ENCODE peak calls at places on chromosomes 11 and 22, in ten cellular contexts. E, Z, F, H, K, P, I, W, N and D are unnamed samples.

GRCh38 chr11:119839504-119840133 is 110.6 kb upstream of the NECTIN1 start:
- DNase-seq in E (no peak), Z (no peak), F (no peak), H (no peak), K (no peak), P (no peak), I (no peak), W (no peak), N (no peak), D (no peak)

GRCh38 chr11:72758690-72759389 is 6.6 kb upstream of the ARAP1 start:
- DNase-seq in E (no peak), Z (no peak), F (no peak), H (no peak), K (no peak), P (peak), I (peak), W (no peak), N (peak), D (peak)

GRCh38 chr11:38824573-38824972 is 2226.5 kb upstream of the RAG2 start:
- DNase-seq in E (peak), Z (no peak), F (no peak), H (peak), K (no peak), P (peak), I (no peak), W (no peak), N (no peak), D (no peak)

GRCh38 chr11:86473991-86474833 is 99.5 kb downstream of the CCDC81 start:
- DNase-seq in E (peak), Z (peak), F (no peak), H (no peak), K (no peak), P (peak), I (no peak), W (no peak), N (no peak), D (no peak)

GRCh38 chr22:37232140-37232998 is 11.7 kb downstream of the RAC2 start:
- DNase-seq in E (no peak), Z (no peak), F (no peak), H (no peak), K (no peak), P (no peak), I (no peak), W (no peak), N (no peak), D (no peak)

GRCh38 chr11:58524232-58525036 is 16.5 kb upstream of the OR5B21 start:
- DNase-seq in E (peak), Z (peak), F (peak), H (peak), K (peak), P (peak), I (peak), W (peak), N (peak), D (peak)

GRCh38 chr11:44760477-44760872 is 33.7 kb downstream of the TSPAN18 start:
- DNase-seq in E (no peak), Z (no peak), F (no peak), H (no peak), K (no peak), P (no peak), I (no peak), W (no peak), N (no peak), D (no peak)

GRCh38 chr11:82682003-82682751 is 51.5 kb downstream of the FAM181B start:
- DNase-seq in E (peak), Z (no peak), F (no peak), H (peak), K (no peak), P (peak), I (no peak), W (peak), N (peak), D (peak)

GRCh38 chr11:11461473-11461872 is 108.4 kb upstream of the CSNK2A3 start:
- DNase-seq in E (no peak), Z (no peak), F (no peak), H (no peak), K (no peak), P (no peak), I (no peak), W (no peak), N (no peak), D (peak)

GRCh38 chr11:28401446-28401845 is 293.3 kb downstream of the METTL15 start:
- DNase-seq in E (no peak), Z (no peak), F (no peak), H (no peak), K (no peak), P (no peak), I (no peak), W (no peak), N (no peak), D (no peak)

GRCh38 chr22:33658775-33659174 is 261.5 kb downstream of the LARGE1 start:
- DNase-seq in E (no peak), Z (peak), F (no peak), H (no peak), K (no peak), P (peak), I (peak), W (peak), N (no peak), D (peak)

GRCh38 chr22:44539467-44540063 is 41.5 kb upstream of the RTL6 start:
- DNase-seq in E (no peak), Z (no peak), F (no peak), H (no peak), K (no peak), P (no peak), I (no peak), W (no peak), N (no peak), D (no peak)

GRCh38 chr11:95490625-95491024 is 259.6 kb upstream of the SESN3 start:
- DNase-seq in E (no peak), Z (no peak), F (no peak), H (no peak), K (no peak), P (no peak), I (no peak), W (no peak), N (no peak), D (no peak)

GRCh38 chr11:30012346-30012745 is 4.5 kb downstream of the KCNA4 start:
- DNase-seq in E (no peak), Z (no peak), F (no peak), H (no peak), K (no peak), P (no peak), I (no peak), W (no peak), N (no peak), D (no peak)

GRCh38 chr11:106464728-106465127 is 387.3 kb downstream of the AASDHPPT start:
- DNase-seq in E (peak), Z (no peak), F (no peak), H (no peak), K (no peak), P (no peak), I (no peak), W (no peak), N (no peak), D (no peak)

GRCh38 chr11:134560066-134560465 is 148.0 kb upstream of the B3GAT1 start:
- DNase-seq in E (no peak), Z (no peak), F (no peak), H (no peak), K (no peak), P (no peak), I (no peak), W (no peak), N (no peak), D (no peak)

GRCh38 chr11:65378208-65378927 is 4.1 kb downstream of the SLC25A45 start:
- DNase-seq in E (no peak), Z (no peak), F (no peak), H (no peak), K (no peak), P (no peak), I (no peak), W (no peak), N (no peak), D (no peak)

GRCh38 chr11:93655047-93655446 is 6.4 kb upstream of the CEP295 start:
- DNase-seq in E (no peak), Z (no peak), F (no peak), H (no peak), K (no peak), P (no peak), I (no peak), W (no peak), N (no peak), D (no peak)

GRCh38 chr11:125945797-125946520 is at the start of gene VSIG10L2:
- DNase-seq in E (no peak), Z (no peak), F (no peak), H (no peak), K (no peak), P (no peak), I (no peak), W (no peak), N (no peak), D (no peak)

GRCh38 chr22:44758354-44758969 is 6.1 kb downstream of the ARHGAP8 start:
- DNase-seq in E (peak), Z (no peak), F (no peak), H (no peak), K (no peak), P (peak), I (no peak), W (no peak), N (peak), D (no peak)

GRCh38 chr22:25508161-25508560 is 56.3 kb upstream of the GRK3 start:
- DNase-seq in E (no peak), Z (no peak), F (no peak), H (no peak), K (no peak), P (no peak), I (no peak), W (no peak), N (no peak), D (no peak)

GRCh38 chr11:118623291-118623655 is 15.9 kb downstream of the PHLDB1 start:
- DNase-seq in E (peak), Z (no peak), F (no peak), H (no peak), K (no peak), P (peak), I (no peak), W (no peak), N (no peak), D (no peak)

GRCh38 chr11:113193077-113193476 is 121.3 kb upstream of the TTC12 start:
- DNase-seq in E (no peak), Z (no peak), F (no peak), H (no peak), K (no peak), P (no peak), I (peak), W (no peak), N (no peak), D (no peak)

GRCh38 chr11:122120096-122120495 is 4.1 kb upstream of the BLID start:
- DNase-seq in E (no peak), Z (no peak), F (no peak), H (no peak), K (no peak), P (no peak), I (no peak), W (no peak), N (no peak), D (no peak)

GRCh38 chr11:94786264-94787126 is 18.3 kb downstream of the AMOTL1 start:
- DNase-seq in E (no peak), Z (no peak), F (no peak), H (peak), K (no peak), P (peak), I (no peak), W (no peak), N (no peak), D (no peak)

GRCh38 chr22:26648011-26648497 is 9.3 kb upstream of the MIAT start:
- DNase-seq in E (no peak), Z (no peak), F (peak), H (peak), K (no peak), P (no peak), I (no peak), W (no peak), N (no peak), D (no peak)

GRCh38 chr11:8566613-8567210 is 27.3 kb downstream of the STK33 start:
- DNase-seq in E (peak), Z (no peak), F (no peak), H (peak), K (no peak), P (peak), I (no peak), W (peak), N (peak), D (no peak)

GRCh38 chr22:47161631-47162030 is 399.2 kb downstream of the TBC1D22A start:
- DNase-seq in E (no peak), Z (no peak), F (no peak), H (no peak), K (no peak), P (no peak), I (no peak), W (no peak), N (no peak), D (no peak)

GRCh38 chr11:102467853-102468580 is 15.5 kb upstream of the TMEM123 start:
- DNase-seq in E (no peak), Z (no peak), F (no peak), H (no peak), K (no peak), P (no peak), I (no peak), W (no peak), N (no peak), D (no peak)

GRCh38 chr11:61775606-61776554 is 16.5 kb downstream of the TMEM258 start:
- DNase-seq in E (no peak), Z (no peak), F (no peak), H (no peak), K (no peak), P (no peak), I (no peak), W (no peak), N (no peak), D (no peak)

GRCh38 chr11:61778920-61779650 is 13.3 kb downstream of the TMEM258 start:
- DNase-seq in E (no peak), Z (no peak), F (no peak), H (no peak), K (no peak), P (no peak), I (no peak), W (no peak), N (no peak), D (no peak)

GRCh38 chr11:61778357-61778886 is 14.0 kb downstream of the TMEM258 start:
- DNase-seq in E (no peak), Z (no peak), F (no peak), H (no peak), K (no peak), P (no peak), I (no peak), W (no peak), N (no peak), D (no peak)

GRCh38 chr11:61776561-61777075 is 15.8 kb downstream of the TMEM258 start:
- DNase-seq in E (peak), Z (peak), F (peak), H (peak), K (no peak), P (peak), I (no peak), W (no peak), N (no peak), D (peak)

DNA sequence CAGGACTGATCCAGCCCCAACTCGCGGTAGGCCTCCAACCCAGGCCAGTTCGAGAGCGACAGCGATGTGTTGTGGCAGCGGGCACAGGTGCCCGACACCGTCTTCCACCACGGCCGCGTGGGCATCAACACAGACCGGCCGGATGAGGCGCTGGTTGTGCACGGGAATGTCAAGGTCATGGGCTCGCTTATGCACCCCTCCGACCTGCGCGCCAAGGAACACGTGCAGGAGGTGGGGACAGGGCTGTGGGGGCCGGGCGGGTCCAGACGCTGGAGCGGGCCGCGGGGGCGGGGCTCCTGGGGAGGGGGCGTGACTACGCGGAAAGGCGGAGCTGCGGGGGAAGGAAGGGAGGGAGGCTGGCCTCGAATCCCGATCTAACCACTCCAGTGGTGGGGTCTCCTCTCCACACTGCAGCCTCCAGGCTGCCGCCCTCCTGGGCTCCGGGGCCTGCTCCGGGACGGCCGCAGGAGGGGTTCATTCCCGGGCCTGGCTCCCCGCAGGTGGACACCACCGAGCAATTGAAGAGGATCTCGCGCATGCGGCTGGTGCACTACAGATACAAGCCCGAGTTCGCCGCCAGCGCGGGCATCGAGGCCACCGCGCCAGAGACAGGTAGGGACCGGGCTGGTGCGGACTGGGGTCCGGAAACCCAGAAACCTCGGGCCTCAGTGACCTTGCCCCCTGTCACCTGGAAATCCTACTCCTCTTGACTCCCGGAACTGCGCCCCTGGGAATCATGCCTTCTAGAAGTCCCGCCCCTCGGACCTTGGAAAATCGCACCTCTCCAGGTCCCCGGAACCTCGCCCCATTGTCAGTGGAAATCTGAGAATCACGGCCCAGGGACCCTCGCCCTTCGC is 14.9 kb downstream of the TMEM258 start:
- DNase-seq in E (no peak), Z (peak), F (peak), H (no peak), K (no peak), P (no peak), I (peak), W (no peak), N (no peak), D (no peak)
- H3K4me3 ChIP-seq in E (no peak), Z (peak), F (peak), H (no peak), K (peak), P (no peak), I (no peak), W (no peak), N (peak), D (no peak)

GRCh38 chr11:107565219-107565937 is at the start of gene ALKBH8:
- DNase-seq in E (peak), Z (peak), F (peak), H (peak), K (peak), P (peak), I (peak), W (no peak), N (peak), D (no peak)

GRCh38 chr11:107563702-107564101 is 1.8 kb downstream of the ALKBH8 start:
- DNase-seq in E (peak), Z (peak), F (peak), H (peak), K (no peak), P (peak), I (peak), W (no peak), N (peak), D (no peak)

GRCh38 chr11:107564877-107565218 is 687 bp downstream of the ALKBH8 start:
- DNase-seq in E (no peak), Z (no peak), F (no peak), H (no peak), K (no peak), P (no peak), I (no peak), W (no peak), N (no peak), D (no peak)

GRCh38 chr11:107561688-107562087 is 3.8 kb downstream of the ALKBH8 start:
- DNase-seq in E (peak), Z (no peak), F (no peak), H (no peak), K (no peak), P (peak), I (no peak), W (peak), N (no peak), D (peak)

DNA sequence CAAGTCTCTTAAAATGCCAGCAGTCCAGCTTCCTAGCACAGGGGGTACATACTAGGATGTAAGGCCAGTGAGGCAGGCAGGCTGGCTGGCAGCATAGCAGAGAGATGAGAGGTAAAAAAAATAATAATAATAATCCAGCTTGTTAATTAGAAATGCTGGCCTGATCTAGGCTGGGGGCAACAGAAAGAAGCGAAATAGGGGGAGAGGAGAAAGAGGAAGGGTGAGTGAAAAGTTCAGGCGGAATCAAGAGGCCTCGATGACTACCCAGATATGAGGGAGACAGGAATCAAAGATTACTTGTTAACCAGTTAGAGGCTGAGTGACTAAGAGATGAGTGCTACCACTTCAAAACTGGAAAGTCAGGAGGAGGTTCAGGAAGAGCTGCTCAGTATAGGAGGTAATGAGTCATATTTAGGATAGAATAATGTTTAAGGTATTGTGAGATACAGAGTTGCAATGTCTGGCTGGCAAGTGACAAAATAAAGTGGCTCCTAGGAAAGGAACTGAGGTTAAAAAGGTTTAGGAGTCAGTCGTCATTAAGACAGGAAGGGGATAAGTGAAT is 2.8 kb downstream of the ALKBH8 start:
- DNase-seq in E (peak), Z (no peak), F (no peak), H (no peak), K (no peak), P (peak), I (no peak), W (no peak), N (peak), D (no peak)
- H3K4me3 ChIP-seq in E (no peak), Z (no peak), F (no peak), H (no peak), K (no peak), P (no peak), I (no peak), W (no peak), N (no peak), D (no peak)

GRCh38 chr22:20456064-20456721 is 18.6 kb upstream of the SCARF2 start:
- DNase-seq in E (peak), Z (peak), F (peak), H (peak), K (no peak), P (peak), I (peak), W (peak), N (peak), D (peak)
- H3K4me3 ChIP-seq in E (no peak), Z (no peak), F (no peak), H (no peak), K (no peak), P (no peak), I (no peak), W (no peak), N (no peak), D (no peak)

GRCh38 chr11:46362146-46363030 is 15.1 kb downstream of the DGKZ start:
- DNase-seq in E (no peak), Z (no peak), F (no peak), H (no peak), K (no peak), P (no peak), I (no peak), W (no peak), N (no peak), D (no peak)

GRCh38 chr11:46359936-46360335 is 12.7 kb downstream of the DGKZ start:
- DNase-seq in E (no peak), Z (no peak), F (no peak), H (no peak), K (no peak), P (peak), I (no peak), W (no peak), N (no peak), D (no peak)

GRCh38 chr11:46363031-46363407 is 15.8 kb downstream of the DGKZ start:
- DNase-seq in E (peak), Z (peak), F (no peak), H (no peak), K (no peak), P (peak), I (no peak), W (no peak), N (no peak), D (no peak)

GRCh38 chr11:46360878-46361277 is 13.6 kb downstream of the DGKZ start:
- DNase-seq in E (no peak), Z (no peak), F (no peak), H (no peak), K (no peak), P (no peak), I (no peak), W (no peak), N (no peak), D (no peak)

DNA sequence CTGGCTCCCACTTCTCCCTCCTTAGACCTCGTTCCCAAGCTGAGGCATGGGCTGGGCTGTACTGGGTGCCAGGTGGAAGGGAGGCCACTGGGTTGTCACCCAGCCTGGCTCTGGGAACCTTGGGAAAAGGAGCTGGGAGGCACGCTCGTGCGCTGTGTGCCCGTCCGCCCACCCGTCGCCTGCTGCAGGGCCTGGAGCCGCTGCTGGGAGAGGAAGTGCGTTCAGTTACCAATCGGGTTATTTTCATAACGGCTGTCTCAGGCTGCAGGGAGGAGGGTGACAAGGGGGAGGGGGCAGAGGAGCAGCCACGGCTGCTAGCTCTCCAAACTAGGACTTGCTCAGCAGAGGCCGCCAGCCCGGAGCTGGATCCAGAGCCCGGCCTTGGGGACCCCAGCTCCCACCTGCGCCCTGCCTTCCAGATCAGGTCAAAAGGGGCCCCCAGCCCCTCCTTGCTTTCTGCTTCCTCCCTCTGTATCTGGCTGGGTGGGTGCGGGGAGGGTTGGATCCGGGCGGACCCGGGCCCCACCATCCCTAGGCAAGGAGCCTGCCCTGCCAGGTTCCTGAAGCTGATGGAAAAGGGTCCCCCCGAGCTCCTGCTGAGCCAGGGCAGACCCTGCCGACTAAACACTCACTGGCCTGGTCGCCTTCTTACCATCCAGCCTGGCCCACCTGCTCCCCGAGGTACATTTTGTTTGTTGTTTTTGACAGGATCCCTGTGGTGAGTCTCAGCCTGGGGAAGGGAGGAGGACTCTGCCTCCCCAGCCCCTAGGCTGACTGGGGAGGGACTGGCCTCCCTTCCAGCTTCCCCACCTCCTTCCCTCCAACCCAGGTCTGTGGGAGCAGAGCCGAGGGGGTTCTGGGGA is 14.3 kb downstream of the DGKZ start:
- DNase-seq in E (no peak), Z (peak), F (peak), H (peak), K (no peak), P (peak), I (no peak), W (no peak), N (no peak), D (no peak)
- H3K4me3 ChIP-seq in E (no peak), Z (peak), F (peak), H (peak), K (peak), P (no peak), I (no peak), W (no peak), N (no peak), D (peak)